ENCODE peak calls at places on chromosomes 13 and 19, in nine cellular contexts. Y is heart left ventricle; Q is T-helper 17 cell; R is NCI-H1105; O is ACHN; X is stimulated activated CD4-positive, alpha-beta T cell treated with anti-CD3 and anti-CD28 coated beads, TNF-alpha, amount 100 ng/mL, for 24 hours; N is cardiac muscle cell; B is activated CD8-positive, alpha-beta memory T cell treated with anti-CD3 and anti-CD28 coated beads for 4 hours; U is T-helper 2 cell. A is an unnamed sample.

GRCh38 chr13:45522571-45522970 is 57.8 kb downstream of the COG3 start:
- DNase-seq in Y (no peak), Q (no peak), R (no peak), O (no peak), X (no peak), N (no peak), B (no peak), U (no peak), A (no peak)

GRCh38 chr19:13983213-13983889 is 22.8 kb downstream of the RFX1 start:
- DNase-seq in Y (no peak), Q (peak), R (no peak), O (no peak), X (no peak), N (no peak), B (no peak), U (no peak), A (no peak)

GRCh38 chr19:12668937-12669271 is 2.3 kb downstream of the WDR83 start:
- DNase-seq in Y (peak), Q (peak), R (peak), O (peak), X (peak), N (peak), B (peak), U (peak), A (no peak)

GRCh38 chr19:3456925-3457530 is 23.3 kb downstream of the SMIM24 start:
- DNase-seq in Y (no peak), Q (no peak), R (no peak), O (no peak), X (no peak), N (no peak), B (no peak), U (no peak), A (no peak)

GRCh38 chr13:56861472-56861871 is 279.2 kb upstream of the PRR20A start:
- DNase-seq in Y (no peak), Q (no peak), R (no peak), O (no peak), X (no peak), N (no peak), B (no peak), U (no peak), A (no peak)

GRCh38 chr19:56097776-56098175 is 23.3 kb downstream of the ZNF787 start:
- DNase-seq in Y (no peak), Q (no peak), R (no peak), O (no peak), X (no peak), N (no peak), B (no peak), U (no peak), A (no peak)

GRCh38 chr19:33463194-33463593 is 58.4 kb downstream of the PEPD start:
- DNase-seq in Y (no peak), Q (no peak), R (no peak), O (no peak), X (no peak), N (no peak), B (no peak), U (no peak), A (no peak)

GRCh38 chr13:60211548-60211947 is 47.8 kb upstream of the DIAPH3 start:
- DNase-seq in Y (no peak), Q (no peak), R (no peak), O (no peak), X (no peak), N (no peak), B (no peak), U (no peak), A (no peak)

GRCh38 chr19:38653028-38653571 is 5.7 kb downstream of the ACTN4 start:
- DNase-seq in Y (no peak), Q (no peak), R (no peak), O (no peak), X (no peak), N (no peak), B (no peak), U (no peak), A (no peak)

GRCh38 chr19:3346677-3347353 is 19.6 kb upstream of the NFIC start:
- DNase-seq in Y (peak), Q (no peak), R (peak), O (peak), X (no peak), N (no peak), B (no peak), U (no peak), A (no peak)

GRCh38 chr13:52459668-52460067 is 4.4 kb downstream of the CKAP2 start:
- DNase-seq in Y (no peak), Q (no peak), R (no peak), O (peak), X (no peak), N (no peak), B (no peak), U (no peak), A (no peak)

GRCh38 chr13:42574435-42575311 is 721 bp downstream of the TNFSF11 start:
- DNase-seq in Y (no peak), Q (no peak), R (no peak), O (no peak), X (peak), N (no peak), B (peak), U (peak), A (no peak)